ENCODE peak calls at places on chromosomes 3 and 15, in ten cellular contexts. One of them, this sample, is unnamed.

GRCh38 chr15:92889390-92890113 is 10.6 kb upstream of the CHD2 start:
- DNase-seq in HT1080: no peak
- DNase-seq in amniotic epithelial cell: no peak
- DNase-seq in activated T-helper 1 cell treated with anti-CD3 and anti-CD28 coated beads, Interleukin-2, amount 50 U/mL, for 16 hours: no peak
- DNase-seq in T-cell: no peak
- DNase-seq in RKO: no peak
- DNase-seq in SK-N-SH: no peak
- DNase-seq in MCF 10A: no peak
- DNase-seq in MV-4-11: no peak
- DNase-seq in astrocyte of the spinal cord: peak
- DNase-seq in this sample: no peak

GRCh38 chr15:82810061-82810862 is 834 bp downstream of the WHAMM start:
- DNase-seq in HT1080: peak
- DNase-seq in amniotic epithelial cell: peak
- DNase-seq in activated T-helper 1 cell treated with anti-CD3 and anti-CD28 coated beads, Interleukin-2, amount 50 U/mL, for 16 hours: no peak
- DNase-seq in T-cell: peak
- DNase-seq in RKO: peak
- DNase-seq in SK-N-SH: peak
- DNase-seq in MCF 10A: peak
- DNase-seq in MV-4-11: peak
- DNase-seq in astrocyte of the spinal cord: peak
- DNase-seq in this sample: no peak

GRCh38 chr15:65833501-65834220 is 35.6 kb upstream of the RAB11A start:
- DNase-seq in HT1080: no peak
- DNase-seq in amniotic epithelial cell: no peak
- DNase-seq in activated T-helper 1 cell treated with anti-CD3 and anti-CD28 coated beads, Interleukin-2, amount 50 U/mL, for 16 hours: peak
- DNase-seq in T-cell: no peak
- DNase-seq in RKO: no peak
- DNase-seq in SK-N-SH: peak
- DNase-seq in MCF 10A: peak
- DNase-seq in MV-4-11: no peak
- DNase-seq in astrocyte of the spinal cord: no peak
- DNase-seq in this sample: peak

GRCh38 chr3:148102156-148102555 is 595.5 kb upstream of the AGTR1 start:
- DNase-seq in HT1080: no peak
- DNase-seq in amniotic epithelial cell: no peak
- DNase-seq in activated T-helper 1 cell treated with anti-CD3 and anti-CD28 coated beads, Interleukin-2, amount 50 U/mL, for 16 hours: no peak
- DNase-seq in T-cell: no peak
- DNase-seq in RKO: no peak
- DNase-seq in SK-N-SH: no peak
- DNase-seq in MCF 10A: no peak
- DNase-seq in MV-4-11: no peak
- DNase-seq in astrocyte of the spinal cord: no peak
- DNase-seq in this sample: no peak

GRCh38 chr3:128624526-128625138 is 26.0 kb downstream of the RPN1 start:
- DNase-seq in HT1080: no peak
- DNase-seq in amniotic epithelial cell: peak
- DNase-seq in activated T-helper 1 cell treated with anti-CD3 and anti-CD28 coated beads, Interleukin-2, amount 50 U/mL, for 16 hours: no peak
- DNase-seq in T-cell: no peak
- DNase-seq in RKO: no peak
- DNase-seq in SK-N-SH: no peak
- DNase-seq in MCF 10A: no peak
- DNase-seq in MV-4-11: no peak
- DNase-seq in astrocyte of the spinal cord: no peak
- DNase-seq in this sample: no peak

GRCh38 chr3:112005091-112005672 is 6.5 kb downstream of the TAGLN3 start:
- DNase-seq in HT1080: peak
- DNase-seq in amniotic epithelial cell: no peak
- DNase-seq in activated T-helper 1 cell treated with anti-CD3 and anti-CD28 coated beads, Interleukin-2, amount 50 U/mL, for 16 hours: no peak
- DNase-seq in T-cell: no peak
- DNase-seq in RKO: no peak
- DNase-seq in SK-N-SH: no peak
- DNase-seq in MCF 10A: no peak
- DNase-seq in MV-4-11: no peak
- DNase-seq in astrocyte of the spinal cord: no peak
- DNase-seq in this sample: no peak

GRCh38 chr3:81716870-81717509 is 44.5 kb downstream of the GBE1 start:
- DNase-seq in HT1080: no peak
- DNase-seq in amniotic epithelial cell: peak
- DNase-seq in activated T-helper 1 cell treated with anti-CD3 and anti-CD28 coated beads, Interleukin-2, amount 50 U/mL, for 16 hours: no peak
- DNase-seq in T-cell: no peak
- DNase-seq in RKO: no peak
- DNase-seq in SK-N-SH: no peak
- DNase-seq in MCF 10A: peak
- DNase-seq in MV-4-11: peak
- DNase-seq in astrocyte of the spinal cord: peak
- DNase-seq in this sample: peak

GRCh38 chr15:91852741-91853500 is 587 bp upstream of the SLCO3A1 start:
- DNase-seq in HT1080: peak
- DNase-seq in amniotic epithelial cell: no peak
- DNase-seq in activated T-helper 1 cell treated with anti-CD3 and anti-CD28 coated beads, Interleukin-2, amount 50 U/mL, for 16 hours: peak
- DNase-seq in T-cell: peak
- DNase-seq in RKO: peak
- DNase-seq in SK-N-SH: peak
- DNase-seq in MCF 10A: peak
- DNase-seq in MV-4-11: peak
- DNase-seq in astrocyte of the spinal cord: peak
- DNase-seq in this sample: peak

GRCh38 chr3:10546181-10546624 is 40.8 kb upstream of the ATP2B2 start:
- DNase-seq in HT1080: no peak
- DNase-seq in amniotic epithelial cell: no peak
- DNase-seq in activated T-helper 1 cell treated with anti-CD3 and anti-CD28 coated beads, Interleukin-2, amount 50 U/mL, for 16 hours: no peak
- DNase-seq in T-cell: no peak
- DNase-seq in RKO: no peak
- DNase-seq in SK-N-SH: no peak
- DNase-seq in MCF 10A: no peak
- DNase-seq in MV-4-11: no peak
- DNase-seq in astrocyte of the spinal cord: no peak
- DNase-seq in this sample: no peak

GRCh38 chr15:45654749-45655148 is 19.9 kb downstream of the SQOR start:
- DNase-seq in HT1080: no peak
- DNase-seq in amniotic epithelial cell: no peak
- DNase-seq in activated T-helper 1 cell treated with anti-CD3 and anti-CD28 coated beads, Interleukin-2, amount 50 U/mL, for 16 hours: no peak
- DNase-seq in T-cell: no peak
- DNase-seq in RKO: no peak
- DNase-seq in SK-N-SH: no peak
- DNase-seq in MCF 10A: no peak
- DNase-seq in MV-4-11: no peak
- DNase-seq in astrocyte of the spinal cord: no peak
- DNase-seq in this sample: no peak

GRCh38 chr3:187551419-187551818 is 118.8 kb downstream of the SST start:
- DNase-seq in HT1080: no peak
- DNase-seq in amniotic epithelial cell: peak
- DNase-seq in activated T-helper 1 cell treated with anti-CD3 and anti-CD28 coated beads, Interleukin-2, amount 50 U/mL, for 16 hours: no peak
- DNase-seq in T-cell: no peak
- DNase-seq in RKO: no peak
- DNase-seq in SK-N-SH: no peak
- DNase-seq in MCF 10A: no peak
- DNase-seq in MV-4-11: no peak
- DNase-seq in astrocyte of the spinal cord: peak
- DNase-seq in this sample: no peak

This sample was measured in NCI-H748 treated with DMSO at 0.1 percent for 48 hours.